ENCODE peak calls at places on chromosomes 3 and 15, in five cellular contexts. R, H, U, N and W are unnamed samples.

GRCh38 chr15:25065286-25065685 is 110.5 kb downstream of the SNRPN start:
- DNase-seq in R (no peak), H (no peak), U (peak; percentile 51), N (no peak), W (no peak)

GRCh38 chr3:33063651-33064051 is 33.3 kb downstream of the GLB1 start:
- DNase-seq in R (no peak), H (no peak), U (no peak), N (no peak), W (no peak)

GRCh38 chr3:81859524-81859923 is 98.1 kb upstream of the GBE1 start:
- DNase-seq in R (no peak), H (no peak), U (no peak), N (no peak), W (no peak)

GRCh38 chr15:66886686-66887273 is 178.6 kb upstream of the SMAD3 start:
- DNase-seq in R (no peak), H (no peak), U (no peak), N (no peak), W (no peak)

GRCh38 chr15:93566777-93567176 is 477.8 kb upstream of the RGMA start:
- DNase-seq in R (peak; percentile 33), H (no peak), U (no peak), N (no peak), W (no peak)

GRCh38 chr3:72258786-72259185 is 473.8 kb upstream of the PROK2 start:
- DNase-seq in R (no peak), H (no peak), U (peak; percentile 76), N (no peak), W (no peak)

GRCh38 chr3:105883798-105884377 is 15.1 kb upstream of the CBLB start:
- DNase-seq in R (no peak), H (no peak), U (no peak), N (no peak), W (no peak)

GRCh38 chr15:60798821-60799220 is 319.9 kb upstream of the ICE2 start:
- DNase-seq in R (peak; percentile 39), H (no peak), U (no peak), N (no peak), W (no peak)

GRCh38 chr15:100147828-100148227 is 193.9 kb downstream of the ADAMTS17 start:
- DNase-seq in R (no peak), H (no peak), U (no peak), N (no peak), W (no peak)

GRCh38 chr15:70318996-70319465 is 221.3 kb upstream of the TLE3 start:
- DNase-seq in R (peak; percentile 77), H (no peak), U (no peak), N (peak; percentile 65), W (no peak)

GRCh38 chr3:48595526-48596121 is 495 bp upstream of the COL7A1 start:
- DNase-seq in R (peak; percentile 75), H (peak; percentile 92), U (no peak), N (peak; percentile 67), W (peak; percentile 34)

GRCh38 chr15:65059369-65059750 is 8.4 kb downstream of the RASL12 start:
- DNase-seq in R (no peak), H (no peak), U (peak; percentile 41), N (no peak), W (no peak)

GRCh38 chr3:152338159-152338720 is 69.5 kb downstream of the MBNL1 start:
- DNase-seq in R (no peak), H (no peak), U (no peak), N (no peak), W (no peak)

GRCh38 chr3:113607219-113607596 is 74.9 kb downstream of the SIDT1 start:
- DNase-seq in R (no peak), H (no peak), U (no peak), N (no peak), W (no peak)

GRCh38 chr15:79248183-79248582 is 34.3 kb upstream of the ANKRD34C start:
- DNase-seq in R (no peak), H (no peak), U (no peak), N (no peak), W (no peak)

GRCh38 chr3:119403201-119403600 is 60.2 kb downstream of the TMEM39A start:
- DNase-seq in R (no peak), H (no peak), U (no peak), N (no peak), W (no peak)

GRCh38 chr3:13401149-13401548 is 19.0 kb downstream of the NUP210 start:
- DNase-seq in R (no peak), H (no peak), U (no peak), N (no peak), W (no peak)

GRCh38 chr3:55486101-55486856 is 827 bp downstream of the WNT5A start:
- DNase-seq in R (peak; percentile 82), H (no peak), U (peak; percentile 78), N (peak; percentile 75), W (peak; percentile 63)

GRCh38 chr15:67125589-67126502 is 60.4 kb downstream of the SMAD3 start:
- DNase-seq in R (peak; percentile 98), H (no peak), U (peak; percentile 63), N (peak; percentile 90), W (peak; percentile 44)

GRCh38 chr3:40215015-40215414 is 94.5 kb upstream of the EIF1B start:
- DNase-seq in R (no peak), H (no peak), U (no peak), N (no peak), W (no peak)

GRCh38 chr3:112129925-112130637 is 3.0 kb downstream of the GCSAM start:
- DNase-seq in R (no peak), H (no peak), U (no peak), N (no peak), W (no peak)

GRCh38 chr3:126987129-126987528 is 4.2 kb downstream of the PLXNA1 start:
- DNase-seq in R (no peak), H (no peak), U (no peak), N (no peak), W (no peak)

GRCh38 chr3:165406425-165406824 is 210.2 kb upstream of the SLITRK3 start:
- DNase-seq in R (no peak), H (no peak), U (no peak), N (no peak), W (no peak)

GRCh38 chr15:43516801-43517353 is 531 bp upstream of the MAP1A start:
- DNase-seq in R (no peak), H (no peak), U (no peak), N (no peak), W (no peak)

GRCh38 chr3:69925506-69925905 is 74.0 kb upstream of the SAMMSON start:
- DNase-seq in R (peak; percentile 35), H (no peak), U (no peak), N (no peak), W (no peak)

GRCh38 chr15:91634163-91634562 is 219.3 kb upstream of the SLCO3A1 start:
- DNase-seq in R (no peak), H (no peak), U (no peak), N (no peak), W (no peak)

GRCh38 chr3:12286927-12287726 is 1.7 kb upstream of the PPARG start:
- DNase-seq in R (no peak), H (no peak), U (no peak), N (peak; percentile 20), W (peak; percentile 49)

GRCh38 chr3:15217841-15218267 is 11.8 kb downstream of the CAPN7 start:
- DNase-seq in R (no peak), H (no peak), U (no peak), N (no peak), W (no peak)
- H3K36me3 ChIP-seq in R (peaks cover 33% of the 10 kb centered on the region), H (peaks cover 3% of the 10 kb centered on the region), U (peaks cover 54% of the 10 kb centered on the region), N (no peaks in the 10 kb centered on the region), W (peaks cover 87% of the 10 kb centered on the region)

GRCh38 chr15:89587955-89588354 is 12.7 kb downstream of the TICRR start:
- DNase-seq in R (no peak), H (peak; percentile 21), U (no peak), N (no peak), W (no peak)

GRCh38 chr15:89591834-89592233 is 16.6 kb downstream of the TICRR start:
- DNase-seq in R (no peak), H (no peak), U (no peak), N (no peak), W (no peak)

GRCh38 chr15:89593018-89593417 is 17.7 kb downstream of the TICRR start:
- DNase-seq in R (no peak), H (no peak), U (no peak), N (no peak), W (no peak)
- H3K36me3 ChIP-seq in R (peaks cover 92% of the 10 kb centered on the region), H (no peaks in the 10 kb centered on the region), U (no peaks in the 10 kb centered on the region), N (no peaks in the 10 kb centered on the region), W (no peaks in the 10 kb centered on the region)

GRCh38 chr3:185605566-185605965 is 19.5 kb downstream of the SENP2 start:
- DNase-seq in R (no peak), H (no peak), U (no peak), N (no peak), W (no peak)
- H3K36me3 ChIP-seq in R (peaks cover 66% of the 10 kb centered on the region), H (no peaks in the 10 kb centered on the region), U (peaks cover 68% of the 10 kb centered on the region), N (peaks cover 6% of the 10 kb centered on the region), W (peaks cover 99% of the 10 kb centered on the region)

GRCh38 chr3:15243822-15244482 is 37.9 kb downstream of the CAPN7 start:
- DNase-seq in R (no peak), H (no peak), U (no peak), N (no peak), W (no peak)
- H3K36me3 ChIP-seq in R (peaks cover 27% of the 10 kb centered on the region), H (peaks cover 2% of the 10 kb centered on the region), U (peaks cover 74% of the 10 kb centered on the region), N (peaks cover 9% of the 10 kb centered on the region), W (peaks cover 100% of the 10 kb centered on the region)

GRCh38 chr3:131491775-131492174 is 11.0 kb downstream of the MRPL3 start:
- DNase-seq in R (no peak), H (no peak), U (no peak), N (no peak), W (no peak)
- H3K36me3 ChIP-seq in R (peaks cover 92% of the 10 kb centered on the region), H (peaks cover under 1% of the 10 kb centered on the region), U (peaks cover 30% of the 10 kb centered on the region), N (no peaks in the 10 kb centered on the region), W (peaks cover 89% of the 10 kb centered on the region)

DNA sequence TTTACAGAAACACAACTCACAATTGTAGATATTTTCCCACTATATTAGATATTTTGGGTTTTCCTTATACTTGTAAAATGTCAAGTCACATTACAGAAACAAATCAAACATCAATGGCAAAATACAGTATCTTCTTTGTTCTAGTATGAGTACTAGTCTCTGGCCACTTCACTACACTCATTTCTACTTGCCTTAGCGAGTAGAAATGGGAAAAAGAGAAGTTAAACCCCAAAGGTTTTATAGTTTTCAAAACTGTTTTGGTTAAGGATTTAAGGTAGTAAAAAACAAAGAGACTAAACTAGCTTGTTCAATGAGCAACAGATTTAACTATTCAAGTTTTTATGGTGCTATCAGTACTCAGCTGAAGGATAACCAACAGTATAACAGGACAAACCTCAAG is 81.7 kb downstream of the BTD start:
- DNase-seq in R (no peak), H (no peak), U (no peak), N (no peak), W (no peak)
- H3K36me3 ChIP-seq in R (peaks cover 10% of the 10 kb centered on the region), H (no peaks in the 10 kb centered on the region), U (peaks cover 9% of the 10 kb centered on the region), N (peaks cover 8% of the 10 kb centered on the region), W (peaks cover 78% of the 10 kb centered on the region)

DNA sequence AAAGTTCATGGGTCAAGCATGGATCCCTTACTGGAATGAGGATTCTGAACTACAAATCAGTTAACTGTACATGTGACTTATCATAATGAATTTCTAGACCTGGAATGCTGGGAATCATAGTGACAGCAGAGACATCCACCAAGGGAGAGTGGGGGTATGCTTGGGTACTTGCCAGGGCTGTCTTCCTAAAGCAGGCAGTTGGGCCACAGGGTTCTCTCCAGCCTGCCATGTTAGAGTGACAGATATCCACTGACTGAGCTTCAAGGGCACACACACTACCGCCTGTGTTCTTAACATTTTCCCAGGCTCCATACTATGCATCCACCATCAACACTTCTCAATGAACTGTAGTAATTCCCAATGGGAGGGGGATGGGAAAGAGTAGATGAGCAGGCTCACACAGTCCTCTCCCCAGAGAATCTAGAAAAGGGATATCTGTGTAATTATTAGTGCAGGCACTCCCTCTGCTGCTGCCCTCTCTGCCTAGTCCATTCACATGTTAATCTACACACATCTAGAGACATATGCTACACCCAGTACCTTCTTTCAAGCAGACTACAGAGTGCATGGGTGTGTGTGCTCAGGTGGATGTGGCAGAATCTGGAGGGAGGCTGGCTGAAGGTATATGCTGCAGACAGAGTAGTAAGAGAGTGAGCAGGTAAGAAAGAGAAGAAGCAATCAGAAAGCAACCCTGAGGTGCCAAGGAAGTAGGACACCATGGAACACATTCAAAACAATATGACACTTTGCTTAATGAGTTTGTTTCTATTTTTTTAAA is 3.7 kb downstream of the FSTL1 start:
- DNase-seq in R (no peak), H (no peak), U (no peak), N (no peak), W (no peak)
- H3K36me3 ChIP-seq in R (peaks cover 79% of the 10 kb centered on the region), H (no peaks in the 10 kb centered on the region), U (no peaks in the 10 kb centered on the region), N (no peaks in the 10 kb centered on the region), W (no peaks in the 10 kb centered on the region)